ENCODE peak calls at places on chromosomes 5 and 9, in four cellular contexts. P is ureter, V is OCI-M1, Z is HT-29. U is an unnamed sample.

GRCh38 chr5:9188131-9188530 is 357.7 kb downstream of the SEMA5A start:
- DNase-seq in P (no peak), V (no peak), Z (no peak), U (no peak)

GRCh38 chr9:137138058-137138697 is 776 bp upstream of the GRIN1 start:
- DNase-seq in P (no peak), V (no peak), Z (no peak), U (no peak)

GRCh38 chr9:130331573-130331972 is 66.0 kb downstream of the HMCN2 start:
- DNase-seq in P (peak; percentile 67), V (no peak), Z (no peak), U (no peak)

GRCh38 chr5:161410640-161411039 is 135.9 kb downstream of the GABRB2 start:
- DNase-seq in P (no peak), V (peak; percentile 1), Z (no peak), U (no peak)

GRCh38 chr5:44919560-44919959 is 110.8 kb downstream of the MRPS30 start:
- DNase-seq in P (no peak), V (peak; percentile 37), Z (no peak), U (no peak)

GRCh38 chr5:92687793-92688467 is 893.1 kb downstream of the NR2F1-AS1 start:
- DNase-seq in P (no peak), V (peak; percentile 76), Z (peak; percentile 21), U (no peak)

GRCh38 chr9:38092200-38092524 is 23.1 kb upstream of the SHB start:
- DNase-seq in P (no peak), V (no peak), Z (no peak), U (no peak)

GRCh38 chr9:128421474-128422010 is 885 bp downstream of the CERCAM start:
- DNase-seq in P (no peak), V (peak; percentile 32), Z (no peak), U (no peak)

GRCh38 chr5:6783787-6784186 is 70.6 kb downstream of the TENT4A start:
- DNase-seq in P (no peak), V (peak; percentile 72), Z (no peak), U (no peak)

GRCh38 chr5:112254303-112254702 is 164.8 kb downstream of the EPB41L4A start:
- DNase-seq in P (no peak), V (no peak), Z (no peak), U (no peak)

GRCh38 chr5:150486402-150487198 is 21.3 kb upstream of the NDST1 start:
- DNase-seq in P (peak; percentile 72), V (peak; percentile 90), Z (peak; percentile 56), U (peak; percentile 4)

GRCh38 chr9:91161465-91162275 is 200.0 kb downstream of the AUH start:
- DNase-seq in P (no peak), V (no peak), Z (no peak), U (no peak)

GRCh38 chr5:64665243-64665642 is 25.1 kb upstream of the SHISAL2B start:
- DNase-seq in P (no peak), V (no peak), Z (no peak), U (no peak)

GRCh38 chr9:115636596-115636995 is 517.0 kb upstream of the PAPPA start:
- DNase-seq in P (no peak), V (no peak), Z (no peak), U (no peak)

GRCh38 chr9:2907401-2907800 is 63.5 kb upstream of the PUM3 start:
- DNase-seq in P (no peak), V (no peak), Z (no peak), U (no peak)

GRCh38 chr5:179833709-179834070 is 13.0 kb downstream of the SQSTM1 start:
- DNase-seq in P (no peak), V (no peak), Z (no peak), U (no peak)

GRCh38 chr5:173781826-173782670 is 106.1 kb upstream of the CPEB4 start:
- DNase-seq in P (peak; percentile 89), V (peak; percentile 87), Z (peak; percentile 63), U (peak; percentile 14)

GRCh38 chr5:175467983-175468698 is 10.2 kb upstream of the SFXN1 start:
- DNase-seq in P (no peak), V (no peak), Z (no peak), U (no peak)

GRCh38 chr5:56328753-56329560 is 95.8 kb upstream of the ANKRD55 start:
- DNase-seq in P (no peak), V (peak; percentile 37), Z (peak; percentile 55), U (peak; percentile 32)

GRCh38 chr5:67792891-67793290 is 422.7 kb upstream of the PIK3R1 start:
- DNase-seq in P (no peak), V (no peak), Z (no peak), U (no peak)

GRCh38 chr5:10513501-10514442 is 50.1 kb upstream of the ANKRD33B start:
- DNase-seq in P (no peak), V (no peak), Z (no peak), U (no peak)

GRCh38 chr5:170917113-170917512 is 55.3 kb downstream of the RANBP17 start:
- DNase-seq in P (no peak), V (peak; percentile 4), Z (peak; percentile 16), U (no peak)

GRCh38 chr5:168946363-168946762 is 354.6 kb downstream of the SLIT3 start:
- DNase-seq in P (no peak), V (no peak), Z (no peak), U (no peak)

GRCh38 chr9:2755285-2755684 is 38.0 kb downstream of the KCNV2 start:
- DNase-seq in P (no peak), V (peak; percentile 2), Z (no peak), U (no peak)

GRCh38 chr5:101535626-101536025 is 632.5 kb upstream of the ST8SIA4 start:
- DNase-seq in P (no peak), V (no peak), Z (no peak), U (no peak)

GRCh38 chr5:161230222-161230621 is 316.3 kb downstream of the GABRB2 start:
- DNase-seq in P (no peak), V (no peak), Z (peak; percentile 17), U (no peak)

GRCh38 chr9:5608298-5609254 is 20.3 kb upstream of the RIC1 start:
- DNase-seq in P (no peak), V (peak; percentile 100), Z (peak; percentile 39), U (no peak)

GRCh38 chr9:111715471-111715870 is 54.1 kb downstream of the GNG10 start:
- DNase-seq in P (no peak), V (no peak), Z (no peak), U (no peak)